ENCODE peak calls at places on chromosomes 16 and 17, in nine cellular contexts. F is caudate nucleus; U is psoas muscle; A is RWPE1; Q is mucosa of descending colon; B is BJ; I is BE2C; H is effector CD4-positive, alpha-beta T cell; K is endothelial cell of umbilical vein. M is an unnamed sample.
A peak's percentile ranks its signal among the peaks of the same experiment; 100 is the strongest.

GRCh38 chr16:65024649-65025243 is 97.1 kb downstream of the CDH11 start:
- DNase-seq in Q (no peak), K (peak; percentile 92), F (no peak), I (no peak), U (no peak), B (peak; percentile 15), A (no peak), H (no peak), M (peak; percentile 6)

GRCh38 chr17:27659685-27660084 is 28.7 kb downstream of the LGALS9 start:
- DNase-seq in F (no peak), I (no peak), B (no peak), Q (no peak), U (no peak), K (no peak), A (no peak), H (no peak), M (no peak)

GRCh38 chr16:47052666-47053640 is 79.5 kb upstream of the DNAJA2 start:
- DNase-seq in K (no peak), H (no peak), A (no peak), I (no peak), Q (no peak), B (no peak), U (no peak), F (no peak), M (peak; percentile 15)

GRCh38 chr17:28271431-28271830 is 47.6 kb upstream of the TMEM97 start:
- DNase-seq in K (no peak), U (no peak), H (no peak), B (no peak), I (no peak), F (no peak), Q (no peak), A (no peak), M (no peak)

GRCh38 chr16:24729967-24730815 is 740 bp downstream of the TNRC6A start:
- DNase-seq in K (peak; percentile 45), A (peak; percentile 49), H (peak; percentile 16), F (peak; percentile 34), U (no peak), I (peak; percentile 42), B (no peak), Q (peak; percentile 59), M (peak; percentile 39)

GRCh38 chr16:68744744-68745280 is 7.7 kb downstream of the CDH1 start:
- DNase-seq in F (no peak), B (no peak), A (peak; percentile 74), Q (peak; percentile 63), H (no peak), I (no peak), K (no peak), U (no peak), M (no peak)

GRCh38 chr16:23016372-23016771 is 132.9 kb downstream of the USP31 start:
- DNase-seq in U (no peak), K (no peak), B (no peak), A (no peak), I (no peak), H (no peak), Q (peak; percentile 49), F (no peak), M (no peak)

GRCh38 chr16:88691924-88692560 is 5.7 kb upstream of the SNAI3 start:
- DNase-seq in A (no peak), I (no peak), Q (peak; percentile 73), F (no peak), B (no peak), U (no peak), K (no peak), H (no peak), M (no peak)

GRCh38 chr17:82065193-82065637 is 389 bp downstream of the DUS1L start:
- DNase-seq in H (no peak), K (peak; percentile 36), U (peak; percentile 62), I (no peak), F (no peak), B (no peak), Q (no peak), A (peak; percentile 30), M (peak; percentile 61)

GRCh38 chr17:11302395-11302932 is 61.5 kb downstream of the SHISA6 start:
- DNase-seq in K (no peak), H (no peak), A (no peak), I (no peak), Q (no peak), B (no peak), F (no peak), U (no peak), M (no peak)

GRCh38 chr17:21194688-21195087 is 19.3 kb downstream of the TMEM11 start:
- DNase-seq in Q (no peak), U (peak; percentile 80), H (no peak), A (no peak), K (no peak), B (no peak), F (no peak), I (peak; percentile 82), M (no peak)

GRCh38 chr16:77850637-77851330 is 62.4 kb downstream of the VAT1L start:
- DNase-seq in Q (no peak), F (no peak), U (no peak), I (no peak), H (no peak), B (no peak), A (no peak), K (peak; percentile 32), M (peak; percentile 79)